ENCODE peak calls at places on chromosomes 3 and 15, in five cellular contexts. Z is A549, S is GM12878, H is SK-N-SH, Q is K562. E is an unnamed sample.

GRCh38 chr3:119279101-119279554 is 15.1 kb upstream of the ARHGAP31 start:
- DNase-seq in Z (no peak), S (no peak), H (no peak), Q (no peak), E (no peak)

GRCh38 chr3:68666409-68667193 is 265.7 kb downstream of the TAFA4 start:
- DNase-seq in Z (no peak), S (no peak), H (no peak), Q (no peak), E (no peak)

GRCh38 chr3:15055019-15055557 is 10.0 kb downstream of the MRPS25 start:
- DNase-seq in Z (no peak), S (peak), H (no peak), Q (peak), E (peak)

GRCh38 chr3:32584660-32585059 is 14.0 kb upstream of the DYNC1LI1 start:
- DNase-seq in Z (no peak), S (no peak), H (no peak), Q (no peak), E (no peak)

GRCh38 chr3:22982981-22983582 is 220.0 kb upstream of the UBE2E2 start:
- DNase-seq in Z (no peak), S (no peak), H (no peak), Q (no peak), E (no peak)

GRCh38 chr3:56930706-56931105 is 129.0 kb upstream of the ARHGEF3 start:
- DNase-seq in Z (no peak), S (no peak), H (no peak), Q (no peak), E (no peak)

GRCh38 chr3:128180913-128181312 is 27.6 kb downstream of the EEFSEC start:
- DNase-seq in Z (no peak), S (no peak), H (no peak), Q (no peak), E (no peak)

GRCh38 chr3:138675393-138675792 is 66.8 kb downstream of the FAIM start:
- DNase-seq in Z (peak), S (no peak), H (no peak), Q (no peak), E (peak)

GRCh38 chr15:59376735-59377134 is 4.1 kb upstream of the MYO1E start:
- DNase-seq in Z (no peak), S (no peak), H (no peak), Q (no peak), E (no peak)

GRCh38 chr3:178146406-178146831 is 389.8 kb upstream of the KCNMB2 start:
- DNase-seq in Z (no peak), S (no peak), H (no peak), Q (no peak), E (no peak)

GRCh38 chr3:79917561-79917960 is 149.8 kb upstream of the ROBO1 start:
- DNase-seq in Z (no peak), S (no peak), H (no peak), Q (no peak), E (no peak)

GRCh38 chr15:94177112-94177511 is 54.2 kb upstream of the MCTP2 start:
- DNase-seq in Z (no peak), S (no peak), H (peak), Q (no peak), E (peak)

GRCh38 chr3:16554126-16554525 is 40.6 kb upstream of the RFTN1 start:
- DNase-seq in Z (no peak), S (no peak), H (no peak), Q (no peak), E (no peak)

GRCh38 chr15:60526127-60526616 is 47.2 kb upstream of the ICE2 start:
- DNase-seq in Z (no peak), S (no peak), H (peak), Q (no peak), E (no peak)

GRCh38 chr15:63157891-63158431 is 684 bp upstream of the RPS27L start:
- DNase-seq in Z (peak), S (no peak), H (peak), Q (peak), E (peak)

GRCh38 chr3:16604887-16605602 is at the start of gene DAZL:
- DNase-seq in Z (no peak), S (no peak), H (peak), Q (no peak), E (no peak)

DNA sequence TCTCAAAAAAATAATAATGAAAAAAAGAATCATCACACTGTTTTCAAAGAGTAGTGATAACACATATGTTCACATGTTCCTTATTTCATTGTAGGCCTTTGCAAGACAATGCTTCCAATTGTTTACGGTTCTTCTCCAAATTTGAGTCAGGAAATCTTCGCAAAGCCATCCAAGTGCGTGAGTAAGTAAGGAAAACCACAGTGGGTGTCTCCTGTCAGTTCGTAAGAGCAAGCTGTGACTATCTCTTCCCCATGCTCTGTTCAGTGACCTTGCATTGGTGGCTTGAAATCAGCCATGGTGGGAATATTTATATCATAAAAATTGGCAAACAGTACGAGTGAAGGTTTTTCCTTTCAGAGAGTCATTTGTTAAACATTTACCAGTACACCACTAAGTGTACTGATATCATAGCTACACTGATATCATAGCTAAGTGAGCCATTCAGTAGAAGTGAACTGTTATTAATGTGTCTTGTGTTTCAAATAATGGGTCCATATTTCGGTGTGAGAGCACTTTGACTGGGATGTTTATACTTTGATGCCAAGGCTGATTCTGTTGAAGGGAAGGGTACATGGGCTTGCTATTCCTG is 187.3 kb downstream of the AGBL1 start:
- DNase-seq in Z (no peak), S (no peak), H (no peak), Q (no peak), E (no peak)
- TF ChIP-seq RCOR1 in Z (no peak), S (no peak), H (no peak), Q (no peak), E (no peak)

DNA sequence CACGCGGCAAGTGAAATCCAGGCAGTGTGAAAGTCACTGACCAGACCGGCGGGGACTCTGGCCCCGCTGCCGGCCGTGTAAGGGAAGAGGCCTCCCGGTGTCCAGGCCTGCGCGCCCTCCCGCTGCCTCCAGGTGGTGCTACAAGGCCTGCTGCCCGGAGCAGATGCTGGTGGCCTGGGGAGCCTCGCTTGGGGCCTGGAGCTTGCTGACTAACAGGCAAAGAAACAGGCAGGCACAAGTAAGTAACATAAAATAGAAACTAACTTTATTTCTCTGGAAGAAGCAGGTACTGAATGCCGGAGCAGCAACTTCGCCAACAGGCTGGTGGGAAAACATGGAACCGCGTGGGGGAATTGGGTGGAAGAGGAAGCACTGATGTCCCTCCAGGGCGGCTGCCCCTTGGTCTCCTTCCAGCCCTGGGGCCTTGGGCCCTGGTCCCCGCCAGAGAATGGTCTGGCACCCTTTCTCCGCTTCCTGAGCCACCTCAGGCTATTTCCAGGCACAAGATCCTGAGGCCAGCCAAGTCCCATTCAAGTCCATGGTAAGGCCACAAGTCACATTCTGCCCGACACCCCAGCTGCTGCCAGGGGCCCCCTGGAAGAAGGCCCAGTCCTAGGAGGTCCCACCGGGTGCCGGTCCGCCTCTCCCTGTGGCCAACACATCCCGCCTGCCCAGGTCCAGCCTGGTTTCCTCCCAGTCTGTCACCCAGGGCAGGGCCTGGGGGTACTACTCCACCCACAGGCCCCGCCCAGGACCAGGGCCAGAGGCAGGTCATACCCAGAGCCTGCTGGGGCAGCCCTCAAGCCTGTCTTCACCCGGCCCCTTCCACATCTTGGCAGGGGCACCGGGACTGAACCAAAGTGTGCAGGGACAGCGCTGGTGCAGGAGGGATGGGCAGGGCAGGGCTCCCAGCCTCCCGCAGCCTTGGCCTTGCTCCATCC is 45.0 kb downstream of the TNK2 start:
- DNase-seq in Z (peak), S (no peak), H (peak), Q (peak), E (peak)
- TF ChIP-seq RCOR1 in Z (no peak), S (no peak), H (no peak), Q (no peak), E (no peak)

GRCh38 chr15:89463113-89463512 is 33.3 kb downstream of the RHCG start:
- DNase-seq in Z (no peak), S (no peak), H (no peak), Q (no peak), E (no peak)

GRCh38 chr15:89460048-89460447 is 36.3 kb downstream of the RHCG start:
- DNase-seq in Z (no peak), S (no peak), H (no peak), Q (no peak), E (no peak)

GRCh38 chr15:89461386-89461785 is 35.0 kb downstream of the RHCG start:
- DNase-seq in Z (no peak), S (no peak), H (no peak), Q (no peak), E (no peak)

GRCh38 chr15:89459271-89460038 is 36.9 kb downstream of the RHCG start:
- DNase-seq in Z (no peak), S (no peak), H (no peak), Q (no peak), E (no peak)

GRCh38 chr15:89462198-89462912 is 34.0 kb downstream of the RHCG start:
- DNase-seq in Z (no peak), S (no peak), H (no peak), Q (peak), E (peak)
- TF ChIP-seq RCOR1 in Z (no peak), S (no peak), H (no peak), Q (no peak), E (no peak)

DNA sequence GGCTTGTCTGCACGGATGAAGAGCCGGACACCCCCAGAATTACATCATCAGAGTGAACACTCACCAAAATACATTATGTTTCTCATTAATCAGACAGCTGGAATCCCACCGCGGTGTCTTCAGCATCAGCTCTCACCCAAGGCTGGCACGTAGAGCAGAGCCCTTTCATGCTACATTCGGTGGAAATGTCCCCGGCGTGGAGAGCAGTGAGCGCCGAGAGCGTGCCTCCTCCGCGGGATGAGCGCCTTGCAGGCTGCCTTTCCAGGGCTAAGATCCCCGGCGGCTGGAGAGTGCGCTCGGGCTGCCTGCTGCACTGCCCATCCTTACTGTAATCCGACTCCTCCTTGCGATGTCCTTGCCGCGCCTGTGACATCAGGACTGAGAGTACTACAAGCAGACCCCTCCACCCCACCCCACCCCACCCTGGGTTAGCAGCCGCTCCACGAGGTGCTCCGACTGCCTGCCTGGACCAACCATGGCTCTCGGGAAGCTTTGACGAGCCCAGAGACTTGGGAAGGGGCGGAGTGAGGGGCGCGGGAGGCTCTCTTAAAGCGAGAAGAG is at the start of gene ZNF385D:
- DNase-seq in Z (no peak), S (no peak), H (peak), Q (no peak), E (peak)
- TF ChIP-seq RCOR1 in Z (no peak), S (no peak), H (no peak), Q (no peak), E (no peak)

DNA sequence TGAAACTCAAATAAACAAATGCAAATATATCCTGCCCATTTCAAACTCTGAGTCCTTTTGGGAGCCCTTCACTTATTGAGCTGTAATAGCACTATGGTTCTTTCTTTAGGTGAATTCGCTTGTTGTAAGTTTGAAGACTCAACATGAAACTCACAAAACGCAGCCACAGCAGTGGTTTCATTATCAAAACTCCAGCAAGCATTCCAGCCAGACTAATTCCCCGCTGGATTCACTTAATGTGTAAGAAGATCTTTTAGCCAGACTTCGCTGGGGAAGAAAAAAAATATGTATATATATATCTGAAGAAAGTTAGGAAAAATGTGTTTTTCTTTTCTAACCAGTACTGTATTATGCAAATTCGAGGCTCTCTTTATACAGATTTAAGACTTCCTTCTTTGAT is 241.1 kb downstream of the WNT5A start:
- DNase-seq in Z (no peak), S (no peak), H (no peak), Q (no peak), E (peak)
- TF ChIP-seq RCOR1 in Z (no peak), S (no peak), H (no peak), Q (no peak), E (no peak)

DNA sequence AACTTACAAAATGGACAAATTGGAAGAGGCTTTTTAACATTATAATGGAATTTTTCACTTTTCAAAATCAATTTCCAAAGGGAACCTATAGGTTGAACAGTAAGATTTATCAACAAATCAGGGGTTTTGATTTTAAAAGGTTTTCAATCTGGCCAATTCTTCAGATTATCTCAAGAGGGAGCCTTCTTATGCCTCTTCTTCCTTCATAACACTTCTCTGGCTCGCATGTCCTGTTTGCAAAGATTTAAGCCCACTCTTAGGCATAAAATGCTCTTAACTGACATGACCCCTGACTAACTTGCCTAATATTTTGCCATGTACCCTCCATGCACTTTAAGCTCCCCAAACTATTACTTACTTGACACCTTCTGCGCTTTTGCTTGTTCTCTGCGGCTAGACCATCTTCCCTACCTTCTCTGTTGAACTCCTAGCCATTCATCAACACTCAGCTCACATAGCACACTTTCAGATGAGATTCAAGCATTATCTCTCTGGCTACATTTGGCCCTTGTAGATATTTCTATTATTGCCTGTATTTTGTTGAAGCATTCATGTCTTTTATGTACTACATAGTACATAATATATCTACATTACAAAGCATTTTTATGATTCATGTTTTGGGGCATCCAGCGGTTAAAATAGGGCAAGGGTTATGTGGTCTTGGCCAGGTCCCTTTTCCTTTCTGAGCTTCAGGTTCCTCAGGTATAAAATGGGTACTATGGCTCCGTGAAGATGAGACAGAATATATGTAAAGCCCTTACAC is 1.0 kb upstream of the ARIH1 start:
- DNase-seq in Z (no peak), S (peak), H (no peak), Q (no peak), E (peak)
- TF ChIP-seq RCOR1 in Z (no peak), S (no peak), H (no peak), Q (peak), E (no peak)

DNA sequence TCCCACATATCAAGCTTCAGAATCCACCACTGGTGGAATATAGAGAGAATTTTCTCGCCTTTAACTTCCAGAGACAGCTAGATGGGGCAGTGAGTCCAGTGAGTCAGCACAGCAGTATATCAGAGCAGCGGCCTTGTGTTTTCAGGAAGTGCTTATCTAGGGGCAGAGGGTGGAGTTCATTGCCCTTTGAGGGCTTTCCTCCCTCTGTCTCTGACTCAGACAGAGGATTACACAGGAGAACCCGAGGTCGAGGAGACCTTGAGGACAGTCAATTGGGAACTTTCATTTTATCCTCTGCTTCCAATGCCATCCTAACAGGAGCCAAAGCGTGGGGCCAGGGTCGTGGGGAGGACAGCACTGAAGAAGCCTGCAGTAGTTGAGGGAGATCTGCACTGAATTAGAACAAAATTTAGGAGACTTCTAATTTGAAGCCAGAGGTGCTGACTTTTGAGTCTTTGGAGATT is 109.6 kb upstream of the UMPS start:
- DNase-seq in Z (peak), S (peak), H (no peak), Q (peak), E (peak)
- TF ChIP-seq RCOR1 in Z (no peak), S (no peak), H (no peak), Q (no peak), E (no peak)

GRCh38 chr15:44158111-44158510 is 37.0 kb downstream of the FRMD5 start:
- DNase-seq in Z (no peak), S (no peak), H (no peak), Q (no peak), E (no peak)

GRCh38 chr15:44159492-44159891 is 35.6 kb downstream of the FRMD5 start:
- DNase-seq in Z (no peak), S (no peak), H (no peak), Q (no peak), E (no peak)

GRCh38 chr15:44157679-44158078 is 37.4 kb downstream of the FRMD5 start:
- DNase-seq in Z (peak), S (no peak), H (no peak), Q (no peak), E (peak)

GRCh38 chr15:44163370-44163769 is 31.7 kb downstream of the FRMD5 start:
- DNase-seq in Z (no peak), S (no peak), H (no peak), Q (no peak), E (peak)
- TF ChIP-seq RCOR1 in Z (no peak), S (no peak), H (no peak), Q (no peak), E (no peak)

GRCh38 chr3:193194417-193194816 is 46.6 kb upstream of the PLAAT1 start:
- DNase-seq in Z (no peak), S (no peak), H (no peak), Q (no peak), E (no peak)

GRCh38 chr3:193190387-193190786 is 50.6 kb upstream of the PLAAT1 start:
- DNase-seq in Z (peak), S (no peak), H (peak), Q (peak), E (no peak)
- TF ChIP-seq RCOR1 in Z (no peak), S (no peak), H (no peak), Q (no peak), E (no peak)

GRCh38 chr3:129213238-129213637 is 29.5 kb upstream of the CNBP start:
- DNase-seq in Z (no peak), S (no peak), H (no peak), Q (no peak), E (no peak)
- TF ChIP-seq RCOR1 in Z (no peak), S (no peak), H (no peak), Q (no peak), E (no peak)

E was measured in IMR-90.